ENCODE peak calls at places on chromosomes 16 and 17, in nine cellular contexts. P is GM12878, V is A549, G is Panc1, L is SK-N-SH, C is GM23338, X is K562, F is HepG2, W is HL-60. E is an unnamed sample.

GRCh38 chr17:37671813-37672544 is 28.7 kb upstream of the DDX52 start:
- DNase-seq in F (peak), V (peak), L (no peak), C (no peak), X (no peak), P (no peak), G (peak), W (no peak), E (no peak)

GRCh38 chr16:85496145-85496544 is 117.0 kb upstream of the GSE1 start:
- DNase-seq in V (no peak), C (no peak), L (no peak), F (no peak), P (no peak), X (no peak), W (no peak), G (no peak), E (no peak)

GRCh38 chr16:20612551-20613470 is 36.6 kb upstream of the ACSM2B start:
- DNase-seq in W (no peak), G (no peak), X (no peak), V (no peak), L (no peak), C (no peak), P (no peak), F (no peak), E (no peak)

GRCh38 chr16:87593710-87594258 is 8.5 kb upstream of the JPH3 start:
- DNase-seq in C (no peak), V (no peak), X (no peak), F (no peak), W (no peak), P (no peak), L (no peak), G (no peak), E (no peak)

GRCh38 chr17:76493505-76494167 is 7.6 kb downstream of the RHBDF2 start:
- DNase-seq in F (no peak), L (no peak), X (no peak), C (no peak), V (no peak), G (no peak), P (no peak), W (no peak), E (no peak)

GRCh38 chr17:83180264-83180995 is 101.0 kb downstream of the METRNL start:
- DNase-seq in V (no peak), G (no peak), C (no peak), P (no peak), W (no peak), L (no peak), F (no peak), X (no peak), E (no peak)

GRCh38 chr16:89121691-89122321 is 28.2 kb downstream of the ACSF3 start:
- DNase-seq in W (no peak), P (no peak), X (no peak), C (no peak), V (no peak), G (no peak), L (no peak), F (no peak), E (no peak)

GRCh38 chr16:14106457-14106856 is 35.3 kb downstream of the MRTFB start:
- DNase-seq in X (no peak), C (no peak), G (no peak), P (no peak), L (no peak), W (no peak), V (no peak), F (peak), E (no peak)

GRCh38 chr17:79019631-79020584 is 4.1 kb upstream of the C1QTNF1 start:
- DNase-seq in G (peak), X (peak), W (no peak), L (peak), P (no peak), V (peak), C (peak), F (peak), E (peak)

GRCh38 chr16:75070055-75070841 is 46.3 kb downstream of the LDHD start:
- DNase-seq in W (no peak), F (peak), V (no peak), P (no peak), G (no peak), C (no peak), L (peak), X (no peak), E (no peak)

GRCh38 chr16:54425068-54425467 is 138.5 kb upstream of the IRX3 start:
- DNase-seq in F (no peak), X (no peak), P (no peak), C (no peak), L (no peak), G (no peak), W (no peak), V (no peak), E (no peak)

GRCh38 chr17:78798695-78799559 is 16.9 kb upstream of the CYTH1 start:
- DNase-seq in P (no peak), G (no peak), X (peak), F (peak), L (peak), C (peak), V (no peak), W (no peak), E (no peak)

GRCh38 chr17:61126476-61127240 is 273.0 kb upstream of the TBX2 start:
- DNase-seq in G (no peak), X (no peak), C (no peak), F (no peak), L (no peak), P (no peak), V (no peak), W (no peak), E (no peak)

GRCh38 chr17:58504826-58505351 is 9.5 kb downstream of the MTMR4 start:
- DNase-seq in C (no peak), F (no peak), V (no peak), X (no peak), G (no peak), W (no peak), L (no peak), P (peak), E (no peak)

GRCh38 chr17:81412490-81413093 is 17.3 kb downstream of the BAHCC1 start:
- DNase-seq in L (no peak), C (no peak), F (no peak), W (no peak), V (no peak), G (no peak), X (peak), P (no peak), E (no peak)

DNA sequence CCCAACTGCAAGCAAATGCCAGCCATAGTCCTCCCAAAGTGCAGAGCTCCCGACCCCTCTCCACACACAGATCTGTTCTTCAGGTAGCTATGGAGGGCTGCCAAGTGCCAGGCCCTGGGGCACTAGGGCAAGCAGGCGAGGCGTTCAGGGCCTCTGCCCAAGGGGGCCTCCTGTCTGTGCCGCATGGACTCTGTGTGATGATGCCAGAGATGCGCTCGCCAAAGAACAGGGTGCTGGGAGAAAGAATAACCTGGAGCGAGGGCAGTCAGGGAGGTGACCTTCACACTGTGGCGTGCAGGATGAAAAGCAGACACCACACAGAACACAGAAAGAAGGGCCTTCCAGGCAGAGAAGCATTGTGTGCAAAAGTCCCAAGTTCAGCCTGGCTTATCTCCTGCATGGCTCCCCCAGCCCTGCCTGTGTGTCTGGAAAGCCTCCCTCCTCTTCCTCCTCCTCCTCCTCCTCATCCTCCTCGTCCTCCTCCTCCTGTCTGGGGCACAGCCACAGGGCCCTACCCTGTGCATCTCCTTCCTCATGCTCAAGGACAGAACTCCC is 44.2 kb downstream of the PEMT start:
- DNase-seq in G (no peak), W (no peak), P (no peak), C (no peak), F (peak), L (peak), V (no peak), X (no peak), E (no peak)
- TF ChIP-seq REST in G (no peak), W (no peak), P (no peak), C (no peak), F (peak), L (no peak), V (no peak), X (no peak), E (no peak)

GRCh38 chr17:33292981-33293867 is at the start of gene ASIC2:
- DNase-seq in X (peak), V (peak), F (no peak), C (peak), W (no peak), P (no peak), G (no peak), L (peak), E (no peak)

GRCh38 chr17:33290156-33290697 is 2.9 kb downstream of the ASIC2 start:
- DNase-seq in L (no peak), F (no peak), G (no peak), P (no peak), V (no peak), C (no peak), X (no peak), W (no peak), E (no peak)

GRCh38 chr17:33291248-33292183 is 1.6 kb downstream of the ASIC2 start:
- DNase-seq in W (peak), C (peak), G (no peak), X (no peak), P (no peak), L (peak), F (no peak), V (peak), E (no peak)

GRCh38 chr17:33294994-33295393 is 1.9 kb upstream of the ASIC2 start:
- DNase-seq in F (no peak), C (no peak), W (no peak), P (no peak), X (no peak), V (no peak), G (no peak), L (no peak), E (no peak)

DNA sequence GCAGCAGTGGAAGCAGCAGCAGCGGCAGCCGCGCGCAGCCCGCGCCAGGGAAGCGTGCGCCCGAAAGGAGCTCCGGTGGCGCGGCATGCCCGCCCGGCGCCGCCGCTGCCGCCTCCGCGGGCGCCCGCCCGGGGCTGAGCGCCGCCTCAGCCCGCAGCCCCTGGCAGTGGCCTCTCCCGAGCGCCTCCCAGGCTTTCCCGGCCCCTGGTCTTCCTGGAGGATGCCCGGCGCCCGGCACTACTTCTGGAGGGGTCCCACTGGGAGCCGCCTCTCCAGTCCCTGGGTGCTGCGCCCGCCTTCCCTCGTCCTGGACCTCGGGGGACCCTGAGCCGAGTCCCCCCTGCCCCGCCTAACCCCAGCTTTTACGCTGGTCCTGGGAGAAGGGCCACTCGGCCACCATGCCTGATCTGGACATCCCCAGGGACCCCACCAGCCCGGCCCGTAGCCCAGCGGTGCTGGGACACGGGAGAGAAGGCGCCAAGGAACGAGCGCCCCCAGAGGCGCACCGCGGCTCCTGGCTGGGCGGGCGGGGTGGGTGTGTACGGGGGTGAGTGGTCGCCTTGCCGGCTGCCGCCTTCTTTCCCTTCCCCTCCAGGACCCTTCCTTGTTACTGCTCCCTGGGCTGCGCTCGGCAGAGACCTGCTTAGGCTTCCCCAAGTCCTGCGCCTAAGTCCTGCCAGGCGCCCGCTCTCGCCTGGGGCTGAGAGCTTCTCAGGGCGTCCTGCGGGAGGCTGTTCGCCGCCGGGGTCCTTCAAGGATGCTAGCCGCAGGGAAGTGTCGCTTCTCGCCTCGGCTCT is 713 bp downstream of the ASIC2 start:
- DNase-seq in X (peak), L (peak), V (peak), F (no peak), G (no peak), P (no peak), W (no peak), C (peak), E (no peak)
- TF ChIP-seq REST in X (no peak), L (no peak), V (no peak), F (no peak), G (no peak), P (no peak), W (no peak), C (no peak), E (no peak)

DNA sequence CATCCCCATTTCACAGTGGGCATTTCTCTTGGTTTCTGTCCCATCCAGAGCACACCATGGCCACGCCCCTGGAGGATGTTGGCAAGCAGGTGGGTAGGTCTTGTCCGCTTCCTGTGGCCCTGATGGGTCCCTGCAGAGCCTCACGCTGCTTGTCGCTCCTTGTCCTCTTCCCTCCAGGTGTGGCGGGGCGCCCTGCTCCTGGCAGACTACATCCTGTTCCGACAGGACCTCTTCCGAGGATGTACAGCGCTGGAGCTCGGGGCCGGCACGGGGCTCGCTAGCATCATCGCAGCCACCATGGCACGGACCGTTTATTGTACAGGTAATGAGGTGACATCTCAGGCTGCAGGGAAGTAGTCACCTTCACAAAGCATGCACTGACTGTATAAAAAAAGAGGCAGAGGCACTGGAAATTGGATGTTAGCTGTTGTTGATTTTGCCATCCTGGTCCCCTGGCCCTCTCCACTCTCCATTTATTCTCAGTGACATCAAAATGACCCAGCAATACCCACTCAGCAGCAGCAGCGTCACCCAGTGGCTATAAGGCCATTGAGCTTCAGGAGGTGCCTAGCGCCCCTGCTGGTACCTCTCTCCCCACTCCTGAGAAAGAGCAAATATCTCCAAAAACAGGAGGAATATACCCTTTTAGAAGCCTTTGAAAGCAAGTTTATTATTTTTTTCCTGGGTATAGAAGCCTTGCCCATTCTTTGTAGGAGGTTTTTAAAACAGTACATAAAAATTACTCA is 13.7 kb downstream of the METTL22 start:
- DNase-seq in V (peak), C (peak), X (peak), W (no peak), L (peak), P (no peak), G (no peak), F (peak), E (no peak)
- TF ChIP-seq REST in V (no peak), C (no peak), X (no peak), W (no peak), L (no peak), P (no peak), G (no peak), F (no peak), E (no peak)

DNA sequence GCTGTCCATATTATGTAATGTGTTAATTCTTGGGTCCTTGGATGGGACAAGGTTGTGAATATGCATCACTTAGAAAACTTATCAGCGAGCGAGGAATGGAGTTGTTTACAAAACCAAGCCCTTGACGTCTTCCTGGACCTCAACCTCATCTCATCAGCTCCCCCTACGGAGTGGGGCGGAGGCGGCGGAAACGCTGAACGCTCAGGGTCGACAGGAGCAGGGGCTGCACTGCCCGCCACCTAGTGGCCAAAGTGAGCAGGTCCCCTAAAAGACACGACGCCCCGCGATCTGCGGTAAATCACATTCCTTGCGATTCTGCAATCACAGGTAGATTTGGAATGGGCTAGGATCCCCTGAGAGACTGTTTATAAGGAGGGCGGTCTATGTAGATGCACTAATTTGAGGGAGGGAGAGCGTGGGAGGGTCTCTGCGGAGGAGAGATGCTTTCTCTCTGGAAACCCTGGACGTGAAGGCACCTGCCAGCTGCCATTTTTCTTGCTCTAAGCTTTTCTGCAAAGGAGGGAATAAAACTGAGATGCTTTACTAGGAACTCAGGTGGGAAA is 5.4 kb upstream of the ICAM2 start:
- DNase-seq in P (peak), X (peak), F (peak), C (peak), G (peak), V (peak), L (peak), W (peak), E (peak)
- TF ChIP-seq REST in P (no peak), X (no peak), F (no peak), C (no peak), G (no peak), V (no peak), L (no peak), W (no peak), E (no peak)

GRCh38 chr17:41735744-41736143 is 1.3 kb upstream of the HAP1 start:
- DNase-seq in G (no peak), P (no peak), W (no peak), L (no peak), F (no peak), C (no peak), V (no peak), X (no peak), E (no peak)

GRCh38 chr17:41733348-41734138 is 900 bp downstream of the HAP1 start:
- DNase-seq in X (no peak), V (no peak), F (no peak), L (peak), W (no peak), P (no peak), G (no peak), C (no peak), E (no peak)

GRCh38 chr17:41734949-41735313 is 488 bp upstream of the HAP1 start:
- DNase-seq in P (no peak), F (no peak), C (peak), X (no peak), G (no peak), W (no peak), L (no peak), V (no peak), E (no peak)

GRCh38 chr17:41731836-41732235 is 2.6 kb downstream of the HAP1 start:
- DNase-seq in V (no peak), C (no peak), G (no peak), L (no peak), P (no peak), W (no peak), X (no peak), F (no peak), E (no peak)

DNA sequence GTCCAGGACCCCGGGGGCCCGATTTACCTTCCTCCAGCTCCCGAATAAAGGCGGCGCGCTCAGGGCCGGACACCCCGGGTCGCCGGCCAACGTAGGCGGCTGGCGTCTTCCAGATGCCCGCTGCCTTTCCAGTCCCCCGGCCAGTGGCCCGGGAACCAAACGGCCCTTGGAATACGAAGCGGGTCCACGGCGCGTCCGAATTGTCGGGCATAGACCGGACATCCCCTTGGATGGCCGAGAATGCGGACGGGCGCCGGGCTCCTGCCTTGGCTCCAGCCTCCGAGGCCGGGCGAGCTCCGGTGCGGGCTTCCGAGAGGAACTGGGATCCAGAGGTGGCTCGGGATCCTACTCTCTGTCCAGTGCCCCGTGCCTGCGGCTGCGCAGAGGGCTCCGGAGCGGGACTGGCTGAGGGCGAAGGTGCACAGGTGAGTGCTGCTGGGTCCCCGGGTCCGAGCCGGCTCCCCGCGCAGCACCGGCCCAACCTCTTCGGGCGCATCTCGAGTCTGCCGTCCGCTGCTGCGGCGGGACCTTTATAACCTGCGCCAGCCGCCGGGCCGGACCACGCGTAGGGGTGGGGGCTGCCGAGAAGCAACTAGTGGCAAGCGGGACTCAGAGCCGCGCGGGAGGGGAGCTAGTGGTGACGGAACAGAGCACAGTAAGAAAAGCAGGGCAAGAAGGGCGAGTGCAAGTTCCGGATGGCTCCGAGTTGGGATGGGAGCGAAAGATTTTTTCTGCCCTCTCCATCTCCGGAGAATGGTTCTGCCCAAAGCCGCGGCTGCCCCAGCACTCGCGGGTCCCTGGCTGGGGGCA is at the start of gene HAP1:
- DNase-seq in P (no peak), C (peak), V (peak), X (no peak), F (no peak), G (no peak), W (no peak), L (peak), E (no peak)
- TF ChIP-seq REST in P (no peak), C (no peak), V (no peak), X (no peak), F (no peak), G (no peak), W (no peak), L (no peak), E (no peak)

DNA sequence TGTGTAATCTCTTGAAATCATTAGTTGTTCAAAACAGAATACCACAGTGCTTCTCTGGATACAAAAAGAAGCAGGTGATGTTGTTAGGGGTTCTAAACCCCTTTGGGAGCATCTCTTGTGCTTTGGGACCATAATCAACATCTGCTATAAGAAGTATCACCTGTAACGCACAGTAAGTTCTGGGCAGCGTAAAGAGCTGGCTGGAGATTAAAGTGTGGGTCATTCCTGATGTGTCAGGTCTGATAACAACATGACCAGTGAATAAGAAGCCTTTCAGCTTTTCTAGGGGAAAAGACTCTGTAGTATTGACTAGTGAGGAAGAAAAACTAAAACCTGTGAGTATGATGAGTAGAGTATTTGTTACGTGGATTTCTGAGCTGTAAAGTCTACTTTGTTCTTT is 151.4 kb downstream of the TANC2 start:
- DNase-seq in W (no peak), C (no peak), V (no peak), F (no peak), L (peak), X (peak), G (no peak), P (no peak), E (no peak)
- TF ChIP-seq REST in W (no peak), C (no peak), V (no peak), F (no peak), L (no peak), X (no peak), G (no peak), P (no peak), E (no peak)

E was measured in HCT116.